ENCODE peak calls at places on chromosomes 1 and 21, in seven cellular contexts. One of them, this sample, is unnamed.

GRCh38 chr1:59596956-59597355 is 217.8 kb upstream of the HOOK1 start:
- DNase-seq in GM03348: no peak
- DNase-seq in HTR-8/SVneo: no peak
- DNase-seq in stomach: no peak
- DNase-seq in T-helper 2 cell: no peak
- DNase-seq in mucosa of descending colon: no peak
- DNase-seq in kidney tubule cell: no peak
- DNase-seq in this sample: no peak

GRCh38 chr1:45923343-45923742 is 119.9 kb downstream of the MAST2 start:
- DNase-seq in mucosa of descending colon: no peak
- DNase-seq in HTR-8/SVneo: no peak
- DNase-seq in stomach: no peak
- DNase-seq in kidney tubule cell: no peak
- DNase-seq in GM03348: no peak
- DNase-seq in T-helper 2 cell: no peak
- DNase-seq in this sample: no peak

GRCh38 chr1:106439475-106439874 is 617.0 kb upstream of the PRMT6 start:
- DNase-seq in T-helper 2 cell: no peak
- DNase-seq in HTR-8/SVneo: no peak
- DNase-seq in mucosa of descending colon: no peak
- DNase-seq in GM03348: no peak
- DNase-seq in stomach: no peak
- DNase-seq in kidney tubule cell: peak; percentile 26
- DNase-seq in this sample: no peak

GRCh38 chr1:64172458-64172983 is 30.9 kb upstream of the UBE2U start:
- DNase-seq in HTR-8/SVneo: no peak
- DNase-seq in stomach: no peak
- DNase-seq in GM03348: no peak
- DNase-seq in T-helper 2 cell: no peak
- DNase-seq in mucosa of descending colon: no peak
- DNase-seq in kidney tubule cell: no peak
- DNase-seq in this sample: no peak

GRCh38 chr1:156752843-156753486 is 1.5 kb upstream of the HDGF start:
- DNase-seq in T-helper 2 cell: no peak
- DNase-seq in HTR-8/SVneo: no peak
- DNase-seq in kidney tubule cell: no peak
- DNase-seq in stomach: no peak
- DNase-seq in GM03348: no peak
- DNase-seq in mucosa of descending colon: no peak
- DNase-seq in this sample: peak; percentile 58

GRCh38 chr1:64703600-64703999 is 41.3 kb upstream of the RAVER2 start:
- DNase-seq in T-helper 2 cell: no peak
- DNase-seq in mucosa of descending colon: no peak
- DNase-seq in kidney tubule cell: no peak
- DNase-seq in HTR-8/SVneo: no peak
- DNase-seq in GM03348: no peak
- DNase-seq in stomach: no peak
- DNase-seq in this sample: no peak

GRCh38 chr1:9689011-9689706 is 37.6 kb downstream of the PIK3CD start:
- DNase-seq in GM03348: peak; percentile 98
- DNase-seq in mucosa of descending colon: peak; percentile 89
- DNase-seq in T-helper 2 cell: peak; percentile 74
- DNase-seq in kidney tubule cell: peak; percentile 88
- DNase-seq in HTR-8/SVneo: peak; percentile 71
- DNase-seq in stomach: peak; percentile 90
- DNase-seq in this sample: peak; percentile 96

GRCh38 chr1:227891955-227892871 is 55.5 kb downstream of the WNT9A start:
- DNase-seq in mucosa of descending colon: peak; percentile 34
- DNase-seq in T-helper 2 cell: no peak
- DNase-seq in kidney tubule cell: no peak
- DNase-seq in stomach: peak; percentile 19
- DNase-seq in GM03348: no peak
- DNase-seq in HTR-8/SVneo: peak; percentile 63
- DNase-seq in this sample: peak; percentile 73

GRCh38 chr1:204507317-204508105 is 8.7 kb upstream of the MDM4 start:
- DNase-seq in HTR-8/SVneo: peak; percentile 33
- DNase-seq in T-helper 2 cell: peak; percentile 55
- DNase-seq in stomach: no peak
- DNase-seq in GM03348: peak; percentile 43
- DNase-seq in kidney tubule cell: peak; percentile 70
- DNase-seq in mucosa of descending colon: no peak
- DNase-seq in this sample: no peak

GRCh38 chr1:13801711-13802486 is 101.9 kb downstream of the PRDM2 start:
- DNase-seq in HTR-8/SVneo: no peak
- DNase-seq in T-helper 2 cell: no peak
- DNase-seq in GM03348: no peak
- DNase-seq in stomach: peak; percentile 62
- DNase-seq in mucosa of descending colon: peak; percentile 65
- DNase-seq in kidney tubule cell: no peak
- DNase-seq in this sample: no peak

GRCh38 chr1:241611063-241611462 is 29.1 kb downstream of the CHML start:
- DNase-seq in mucosa of descending colon: no peak
- DNase-seq in kidney tubule cell: peak; percentile 83
- DNase-seq in T-helper 2 cell: peak; percentile 79
- DNase-seq in stomach: no peak
- DNase-seq in GM03348: peak; percentile 54
- DNase-seq in HTR-8/SVneo: peak; percentile 40
- DNase-seq in this sample: no peak

GRCh38 chr21:20971296-20971921 is 26.8 kb upstream of the NCAM2 start:
- DNase-seq in HTR-8/SVneo: peak; percentile 33
- DNase-seq in T-helper 2 cell: peak; percentile 38
- DNase-seq in kidney tubule cell: peak; percentile 39
- DNase-seq in stomach: no peak
- DNase-seq in GM03348: peak; percentile 78
- DNase-seq in mucosa of descending colon: no peak
- DNase-seq in this sample: no peak

GRCh38 chr1:172533511-172534116 is 664 bp downstream of the SUCO start:
- DNase-seq in HTR-8/SVneo: peak; percentile 17
- DNase-seq in stomach: peak; percentile 30
- DNase-seq in GM03348: no peak
- DNase-seq in T-helper 2 cell: peak; percentile 78
- DNase-seq in kidney tubule cell: peak; percentile 31
- DNase-seq in mucosa of descending colon: peak; percentile 29
- DNase-seq in this sample: peak; percentile 81

GRCh38 chr1:79161077-79161476 is 154.5 kb upstream of the ADGRL4 start:
- DNase-seq in HTR-8/SVneo: peak; percentile 1
- DNase-seq in kidney tubule cell: peak; percentile 32
- DNase-seq in GM03348: peak; percentile 20
- DNase-seq in stomach: no peak
- DNase-seq in T-helper 2 cell: no peak
- DNase-seq in mucosa of descending colon: no peak
- DNase-seq in this sample: no peak

GRCh38 chr1:17995480-17995879 is 112.1 kb upstream of the IGSF21 start:
- DNase-seq in mucosa of descending colon: no peak
- DNase-seq in kidney tubule cell: no peak
- DNase-seq in GM03348: no peak
- DNase-seq in HTR-8/SVneo: no peak
- DNase-seq in stomach: no peak
- DNase-seq in T-helper 2 cell: no peak
- DNase-seq in this sample: no peak

GRCh38 chr1:236284291-236284711 is 2.5 kb upstream of the ERO1B start:
- DNase-seq in HTR-8/SVneo: no peak
- DNase-seq in stomach: no peak
- DNase-seq in mucosa of descending colon: no peak
- DNase-seq in kidney tubule cell: peak; percentile 16
- DNase-seq in T-helper 2 cell: peak; percentile 77
- DNase-seq in GM03348: no peak
- DNase-seq in this sample: no peak

GRCh38 chr1:34590211-34590623 is 164.6 kb upstream of the GJB5 start:
- DNase-seq in kidney tubule cell: peak; percentile 98
- DNase-seq in stomach: no peak
- DNase-seq in T-helper 2 cell: no peak
- DNase-seq in GM03348: no peak
- DNase-seq in mucosa of descending colon: no peak
- DNase-seq in HTR-8/SVneo: no peak
- DNase-seq in this sample: no peak

GRCh38 chr1:186518395-186518794 is 57.5 kb upstream of the PDC start:
- DNase-seq in kidney tubule cell: peak; percentile 23
- DNase-seq in T-helper 2 cell: no peak
- DNase-seq in HTR-8/SVneo: no peak
- DNase-seq in stomach: no peak
- DNase-seq in mucosa of descending colon: no peak
- DNase-seq in GM03348: no peak
- DNase-seq in this sample: no peak

This sample was measured in spleen.